ENCODE peak calls at places on chromosomes 16 and 17, in four cellular contexts. A is stimulated activated CD4-positive, alpha-beta T cell treated with anti-CD3 and anti-CD28 coated beads, Interleukin-4, amount 100 ng/mL, for 4 hours; T is NCI-H460; R is pulmonary artery endothelial cell. C is an unnamed sample.

GRCh38 chr17:2253768-2254406 is 49.7 kb downstream of the SMG6 start:
- DNase-seq in A (no peak), T (no peak), R (no peak), C (no peak)

GRCh38 chr16:53773150-53773846 is 69.3 kb downstream of the FTO start:
- DNase-seq in A (no peak), T (peak), R (peak), C (peak)

GRCh38 chr16:28923231-28923587 is 1.8 kb downstream of the RABEP2 start:
- DNase-seq in A (no peak), T (no peak), R (no peak), C (peak)

GRCh38 chr16:24993722-24994686 is 21.2 kb downstream of the ARHGAP17 start:
- DNase-seq in A (no peak), T (peak), R (no peak), C (no peak)

GRCh38 chr16:88991813-88992350 is 14.9 kb upstream of the CBFA2T3 start:
- DNase-seq in A (no peak), T (no peak), R (no peak), C (no peak)

GRCh38 chr16:68514511-68514910 is 24.6 kb upstream of the ZFP90 start:
- DNase-seq in A (no peak), T (no peak), R (no peak), C (no peak)

GRCh38 chr17:69524854-69525253 is 110.4 kb downstream of the MAP2K6 start:
- DNase-seq in A (no peak), T (no peak), R (no peak), C (no peak)

GRCh38 chr17:62704381-62704971 is 77.0 kb downstream of the MRC2 start:
- DNase-seq in A (no peak), T (no peak), R (no peak), C (peak)

GRCh38 chr17:65914784-65915342 is 277.1 kb downstream of the CEP112 start:
- DNase-seq in A (no peak), T (no peak), R (peak), C (no peak)

GRCh38 chr17:17545031-17545820 is 46.3 kb downstream of the PEMT start:
- DNase-seq in A (no peak), T (no peak), R (no peak), C (no peak)

GRCh38 chr17:69474171-69474831 is 59.8 kb downstream of the MAP2K6 start:
- DNase-seq in A (no peak), T (no peak), R (no peak), C (no peak)

GRCh38 chr16:84868829-84869457 is 49.2 kb downstream of the CRISPLD2 start:
- DNase-seq in A (no peak), T (no peak), R (no peak), C (no peak)

GRCh38 chr16:67055712-67056487 is 27.0 kb downstream of the CBFB start:
- DNase-seq in A (no peak), T (peak), R (no peak), C (no peak)

GRCh38 chr16:77584205-77584859 is 138.0 kb upstream of the NUDT7 start:
- DNase-seq in A (peak), T (peak), R (peak), C (peak)

GRCh38 chr17:2580641-2581040 is 12.8 kb upstream of the PAFAH1B1 start:
- DNase-seq in A (no peak), T (no peak), R (no peak), C (no peak)

GRCh38 chr16:89623511-89624232 is 10.2 kb downstream of the DPEP1 start:
- DNase-seq in A (no peak), T (no peak), R (peak), C (no peak)

GRCh38 chr17:63445571-63446217 is 412 bp downstream of the CYB561 start:
- DNase-seq in A (peak), T (peak), R (no peak), C (peak)

GRCh38 chr17:8315740-8316217 is 5.7 kb downstream of the ARHGEF15 start:
- DNase-seq in A (no peak), T (no peak), R (no peak), C (no peak)

GRCh38 chr17:51769231-51769630 is 389.3 kb downstream of the CA10 start:
- DNase-seq in A (no peak), T (no peak), R (no peak), C (no peak)

GRCh38 chr16:4264546-4264945 is 8.3 kb downstream of the TFAP4 start:
- DNase-seq in A (no peak), T (no peak), R (no peak), C (no peak)

GRCh38 chr17:74768069-74768762 is 7.9 kb downstream of the NAT9 start:
- DNase-seq in A (no peak), T (no peak), R (no peak), C (no peak)

GRCh38 chr17:8371786-8372185 is 4.7 kb downstream of the KRABD2 start:
- DNase-seq in A (no peak), T (no peak), R (no peak), C (no peak)

C was measured in NCI-H774.